ENCODE peak calls at places on chromosomes 1 and 21, in seven cellular contexts. E, S, N, W, F, T and D are unnamed samples.

GRCh38 chr21:27571706-27572105 is 604.8 kb upstream of the ADAMTS5 start:
- DNase-seq in W (no peak), T (peak; percentile 21), S (no peak), F (no peak), E (no peak), N (peak; percentile 81), D (peak; percentile 93)

GRCh38 chr1:44543064-44543815 is 131.0 kb downstream of the TMEM53 start:
- DNase-seq in S (peak; percentile 35), N (no peak), E (no peak), W (no peak), T (no peak), F (no peak), D (no peak)

GRCh38 chr1:153478047-153478691 is 17.7 kb upstream of the S100A7 start:
- DNase-seq in E (no peak), S (peak; percentile 46), F (no peak), T (no peak), W (no peak), N (no peak), D (no peak)

GRCh38 chr1:158607296-158607695 is 2.2 kb downstream of the OR10Z1 start:
- DNase-seq in E (no peak), S (no peak), W (no peak), F (no peak), T (no peak), N (no peak), D (no peak)

GRCh38 chr1:201216395-201217085 is 25.9 kb downstream of the IGFN1 start:
- DNase-seq in N (no peak), W (no peak), F (no peak), E (no peak), S (no peak), T (no peak), D (no peak)

GRCh38 chr21:38352536-38353219 is 95.9 kb downstream of the KCNJ15 start:
- DNase-seq in F (peak; percentile 49), S (peak; percentile 35), T (peak; percentile 76), N (peak; percentile 55), E (peak; percentile 73), W (peak; percentile 71), D (peak; percentile 79)

GRCh38 chr1:2863149-2863963 is 61.9 kb upstream of the TTC34 start:
- DNase-seq in T (no peak), F (no peak), N (no peak), S (no peak), E (no peak), W (no peak), D (no peak)

GRCh38 chr1:37083551-37084119 is 49.3 kb upstream of the GRIK3 start:
- DNase-seq in F (no peak), W (no peak), N (no peak), S (no peak), E (no peak), T (no peak), D (no peak)

GRCh38 chr1:186500804-186501203 is 39.9 kb upstream of the PDC start:
- DNase-seq in T (no peak), W (peak; percentile 15), E (no peak), F (no peak), N (no peak), S (no peak), D (peak; percentile 85)

GRCh38 chr1:41656088-41656487 is 171.6 kb upstream of the EDN2 start:
- DNase-seq in E (no peak), S (no peak), F (no peak), W (no peak), N (no peak), T (no peak), D (no peak)

GRCh38 chr1:156963621-156964020 is 43.2 kb downstream of the LRRC71 start:
- DNase-seq in W (no peak), E (peak; percentile 45), S (no peak), F (peak; percentile 42), N (no peak), T (peak; percentile 6), D (no peak)

GRCh38 chr1:25568834-25569598 is 25.6 kb downstream of the LDLRAP1 start:
- DNase-seq in T (peak; percentile 88), S (no peak), F (no peak), N (peak; percentile 86), W (peak; percentile 25), E (no peak), D (peak; percentile 89)

GRCh38 chr1:152108899-152109222 is 6.4 kb downstream of the TCHH start:
- DNase-seq in S (no peak), T (no peak), E (no peak), F (no peak), N (no peak), W (peak; percentile 28), D (peak; percentile 10)

GRCh38 chr1:246781212-246781611 is 57.0 kb downstream of the SCCPDH start:
- DNase-seq in F (no peak), T (no peak), E (no peak), W (no peak), N (no peak), S (no peak), D (no peak)

GRCh38 chr1:74388855-74389254 is 123.6 kb downstream of the LRRC53 start:
- DNase-seq in S (no peak), W (no peak), E (no peak), N (no peak), T (no peak), F (no peak), D (no peak)

GRCh38 chr1:69569983-69570755 is 2.4 kb downstream of the LRRC7 start:
- DNase-seq in T (no peak), W (no peak), N (peak; percentile 29), S (no peak), E (no peak), F (no peak), D (peak; percentile 19)
- H3K4me3 ChIP-seq in T (no peak overlapping the region), W (no peak overlapping the region), N (peak overlapping the region; percentile 55), S (no peak overlapping the region), E (no peak overlapping the region), F (no peak overlapping the region), D (no peak overlapping the region)

GRCh38 chr1:7948950-7949349 is 8.3 kb upstream of the TNFRSF9 start:
- DNase-seq in S (no peak), T (peak; percentile 18), W (no peak), E (no peak), N (peak; percentile 95), F (peak; percentile 26), D (peak; percentile 86)

GRCh38 chr1:7954683-7955082 is 6.8 kb upstream of the PARK7 start:
- DNase-seq in T (no peak), W (no peak), F (peak; percentile 18), S (no peak), N (no peak), E (no peak), D (no peak)

GRCh38 chr1:7956218-7957032 is 5.1 kb upstream of the PARK7 start:
- DNase-seq in W (no peak), N (peak; percentile 54), S (no peak), E (no peak), F (no peak), T (no peak), D (peak; percentile 36)

GRCh38 chr1:7953850-7954609 is 7.5 kb upstream of the PARK7 start:
- DNase-seq in N (peak; percentile 78), E (peak; percentile 97), F (peak; percentile 98), S (peak; percentile 96), W (peak; percentile 95), T (peak; percentile 92), D (peak; percentile 82)
- TF ChIP-seq CTCF in N (no peak), E (no peak), F (no peak), S (no peak), W (no peak), T (no peak), D (no peak)

GRCh38 chr1:214933375-214933774 is 149.2 kb upstream of the KCNK2 start:
- DNase-seq in T (no peak), S (no peak), F (no peak), W (no peak), N (no peak), E (no peak), D (peak; percentile 33)
- H3K4me3 ChIP-seq in T (no peak overlapping the region), S (no peak overlapping the region), F (no peak overlapping the region), W (no peak overlapping the region), N (no peak overlapping the region), E (no peak overlapping the region), D (no peak overlapping the region)

GRCh38 chr1:19439464-19440171 is 45.7 kb downstream of the CAPZB start:
- DNase-seq in F (peak; percentile 46), N (no peak), S (peak; percentile 82), E (no peak), W (peak; percentile 25), T (peak; percentile 50), D (no peak)
- TF ChIP-seq CTCF in F (peak; percentile 29), N (no peak), S (peak; percentile 53), E (no peak), W (no peak), T (peak; percentile 28), D (no peak)

GRCh38 chr1:21289700-21290545 is at the start of gene ECE1:
- DNase-seq in E (peak; percentile 54), S (peak; percentile 94), W (peak; percentile 42), N (no peak), F (peak; percentile 47), T (no peak), D (peak; percentile 41)

GRCh38 chr1:21291964-21292363 is 1.7 kb upstream of the ECE1 start:
- DNase-seq in T (no peak), S (no peak), N (no peak), E (no peak), F (no peak), W (no peak), D (no peak)

GRCh38 chr1:21290546-21290944 is 282 bp upstream of the ECE1 start:
- DNase-seq in F (peak; percentile 80), S (no peak), W (no peak), T (no peak), N (no peak), E (no peak), D (no peak)

GRCh38 chr1:21292503-21292990 is 2.3 kb upstream of the ECE1 start:
- DNase-seq in E (no peak), T (peak; percentile 55), F (no peak), N (no peak), S (no peak), W (no peak), D (no peak)

DNA sequence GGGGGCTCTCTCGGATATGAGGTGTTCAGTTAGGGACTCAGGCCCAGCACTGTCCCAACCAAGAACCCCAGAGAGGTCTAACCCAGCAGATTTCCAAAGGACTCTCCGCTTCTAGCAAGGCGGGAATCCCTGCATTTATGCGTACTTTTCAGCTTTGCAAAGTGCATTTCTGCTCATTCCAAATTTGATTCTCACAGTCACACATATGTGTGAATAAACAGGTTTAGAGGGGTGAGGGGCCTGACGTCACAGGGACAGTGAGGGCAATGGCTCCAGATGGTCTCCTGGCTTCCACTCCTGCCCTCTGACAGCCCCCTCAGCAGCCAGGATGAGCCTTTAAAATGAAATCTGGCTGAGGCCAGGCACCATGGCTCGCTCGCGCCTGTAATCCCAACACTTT is 921 bp upstream of the ECE1 start:
- DNase-seq in E (no peak), T (no peak), S (no peak), F (no peak), W (no peak), N (no peak), D (no peak)
- H3K4me3 ChIP-seq in E (no peak overlapping the region), T (peak overlapping the region; percentile 67), S (peak overlapping the region; percentile 76), F (peak overlapping the region; percentile 70), W (peak overlapping the region; percentile 63), N (no peak overlapping the region), D (no peak overlapping the region)

GRCh38 chr1:63063367-63063766 is 259.0 kb upstream of the FOXD3 start:
- DNase-seq in F (peak; percentile 10), W (no peak), T (no peak), N (no peak), E (no peak), S (no peak), D (no peak)
- TF ChIP-seq CTCF in F (peak; percentile 26), W (no peak), T (no peak), N (no peak), E (no peak), S (peak; percentile 20), D (no peak)